ENCODE peak calls at places on chromosome 9, in five cellular contexts. C is body of pancreas, G is sigmoid colon, M is GM12865, R is MM.1S. Q is an unnamed sample.

GRCh38 chr9:108603141-108603540 is 252.6 kb downstream of the ACTL7B start:
- DNase-seq in R (no peak), M (no peak), G (no peak), C (peak; percentile 12), Q (no peak)

GRCh38 chr9:89529243-89530030 is 31.5 kb upstream of the SEMA4D start:
- DNase-seq in R (no peak), G (no peak), C (no peak), M (no peak), Q (no peak)

GRCh38 chr9:130499804-130500263 is 55.1 kb downstream of the ASS1 start:
- DNase-seq in R (no peak), C (peak; percentile 51), G (no peak), M (no peak), Q (no peak)

GRCh38 chr9:86667307-86667706 is 280.0 kb downstream of the GAS1 start:
- DNase-seq in G (no peak), M (no peak), R (no peak), C (no peak), Q (no peak)

GRCh38 chr9:124390812-124391658 is 24.2 kb downstream of the PSMB7 start:
- DNase-seq in M (no peak), G (no peak), C (no peak), R (no peak), Q (no peak)

GRCh38 chr9:128429505-128430086 is 8.9 kb downstream of the CERCAM start:
- DNase-seq in R (no peak), M (no peak), C (no peak), G (no peak), Q (no peak)

GRCh38 chr9:69237702-69238295 is 63.7 kb downstream of the TJP2 start:
- DNase-seq in G (no peak), C (no peak), R (no peak), M (no peak), Q (no peak)

GRCh38 chr9:128144239-128145181 is 4.7 kb upstream of the LCN2 start:
- DNase-seq in C (no peak), G (no peak), R (no peak), M (no peak), Q (no peak)

GRCh38 chr9:6592231-6592630 is 53.3 kb downstream of the GLDC start:
- DNase-seq in M (no peak), C (no peak), R (no peak), G (no peak), Q (no peak)

GRCh38 chr9:96061293-96061987 is 185.9 kb downstream of the ERCC6L2 start:
- DNase-seq in G (no peak), R (no peak), C (peak; percentile 56), M (peak; percentile 27), Q (no peak)

GRCh38 chr9:84277646-84278045 is 62.9 kb downstream of the SLC28A3 start:
- DNase-seq in R (no peak), G (no peak), C (no peak), M (no peak), Q (no peak)

GRCh38 chr9:110844121-110844520 is 175.5 kb downstream of the MUSK start:
- DNase-seq in G (no peak), C (no peak), M (no peak), R (no peak), Q (no peak)

GRCh38 chr9:133584559-133585476 is 24.4 kb downstream of the FAM163B start:
- DNase-seq in G (no peak), M (no peak), R (no peak), C (no peak), Q (no peak)

GRCh38 chr9:17319822-17320221 is 185.0 kb downstream of the CNTLN start:
- DNase-seq in R (no peak), C (no peak), G (no peak), M (no peak), Q (no peak)

GRCh38 chr9:125829743-125830142 is 82.6 kb downstream of the PBX3 start:
- DNase-seq in C (no peak), M (peak; percentile 70), G (no peak), R (no peak), Q (no peak)

GRCh38 chr9:72635197-72635596 is 113.8 kb downstream of the TMC1 start:
- DNase-seq in C (no peak), M (peak; percentile 88), R (peak; percentile 91), G (no peak), Q (no peak)

GRCh38 chr9:35033101-35033500 is 39.3 kb downstream of the VCP start:
- DNase-seq in R (no peak), M (no peak), G (no peak), C (no peak), Q (no peak)

GRCh38 chr9:116151966-116152381 is 1.6 kb upstream of the PAPPA start:
- DNase-seq in C (no peak), R (no peak), G (no peak), M (no peak), Q (peak; percentile 57)

GRCh38 chr9:89677696-89678393 is 73.0 kb downstream of the GADD45G start:
- DNase-seq in R (no peak), G (no peak), C (peak; percentile 63), M (no peak), Q (no peak)

GRCh38 chr9:33458444-33458843 is 11.1 kb upstream of the AQP3 start:
- DNase-seq in R (peak; percentile 41), C (no peak), M (peak; percentile 58), G (no peak), Q (peak; percentile 26)

GRCh38 chr9:83013867-83014605 is 48.9 kb downstream of the RASEF start:
- DNase-seq in M (no peak), G (no peak), C (no peak), R (no peak), Q (peak; percentile 39)

GRCh38 chr9:87292449-87293191 is 205.0 kb upstream of the DAPK1 start:
- DNase-seq in C (no peak), R (no peak), M (no peak), G (no peak), Q (no peak)

GRCh38 chr9:113558632-113559502 is 95.3 kb downstream of the RGS3 start:
- DNase-seq in G (peak; percentile 87), R (no peak), C (peak; percentile 94), M (no peak), Q (no peak)

GRCh38 chr9:131608469-131609115 is 63.3 kb downstream of the PRRT1B start:
- DNase-seq in C (peak; percentile 69), M (no peak), G (peak; percentile 93), R (no peak), Q (peak; percentile 66)

GRCh38 chr9:117459941-117460340 is 45.1 kb upstream of the ASTN2 start:
- DNase-seq in R (no peak), M (no peak), G (no peak), C (no peak), Q (no peak)

DNA sequence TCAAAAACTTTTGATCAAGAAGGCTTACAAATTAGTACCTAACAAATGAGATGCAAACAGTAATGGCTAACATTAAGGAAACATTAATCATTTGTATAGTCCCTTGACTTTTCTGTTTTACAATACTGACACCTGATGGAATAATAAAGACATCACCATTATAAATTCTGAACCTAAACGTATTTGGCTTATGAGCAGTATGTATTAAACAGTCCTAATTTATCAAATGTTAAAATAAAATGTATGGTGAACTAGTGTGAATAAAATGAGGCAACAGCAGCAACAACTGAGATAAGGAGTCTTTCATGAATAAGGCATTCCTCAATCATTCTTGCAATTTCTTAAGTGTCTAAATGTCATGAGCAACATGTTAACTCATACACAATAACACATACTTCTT is 6.0 kb downstream of the PUM3 start:
- DNase-seq in R (no peak), C (no peak), G (no peak), M (no peak), Q (no peak)
- TF ChIP-seq CTCF in R (peak; percentile 12), C (no peak), G (no peak), M (no peak), Q (peak; percentile 21)

GRCh38 chr9:112174965-112175795 is at the start of gene SUSD1:
- DNase-seq in M (peak; percentile 50), C (peak; percentile 33), G (no peak), R (no peak), Q (no peak)

GRCh38 chr9:112174223-112174964 is 703 bp downstream of the SUSD1 start:
- DNase-seq in M (peak; percentile 88), C (peak; percentile 62), R (peak; percentile 70), G (no peak), Q (no peak)

GRCh38 chr9:112175796-112176315 is 759 bp upstream of the SUSD1 start:
- DNase-seq in G (no peak), M (no peak), C (no peak), R (no peak), Q (no peak)

GRCh38 chr9:112170968-112171367 is 4.1 kb downstream of the SUSD1 start:
- DNase-seq in C (no peak), M (no peak), R (no peak), G (no peak), Q (no peak)

GRCh38 chr9:112173489-112174222 is 1.4 kb downstream of the SUSD1 start:
- DNase-seq in M (no peak), R (no peak), C (no peak), G (no peak), Q (no peak)
- H3K4me3 ChIP-seq in M (peak overlapping the region; percentile 75), R (no peak overlapping the region), C (no peak overlapping the region), G (no peak overlapping the region), Q (no peak overlapping the region)

DNA sequence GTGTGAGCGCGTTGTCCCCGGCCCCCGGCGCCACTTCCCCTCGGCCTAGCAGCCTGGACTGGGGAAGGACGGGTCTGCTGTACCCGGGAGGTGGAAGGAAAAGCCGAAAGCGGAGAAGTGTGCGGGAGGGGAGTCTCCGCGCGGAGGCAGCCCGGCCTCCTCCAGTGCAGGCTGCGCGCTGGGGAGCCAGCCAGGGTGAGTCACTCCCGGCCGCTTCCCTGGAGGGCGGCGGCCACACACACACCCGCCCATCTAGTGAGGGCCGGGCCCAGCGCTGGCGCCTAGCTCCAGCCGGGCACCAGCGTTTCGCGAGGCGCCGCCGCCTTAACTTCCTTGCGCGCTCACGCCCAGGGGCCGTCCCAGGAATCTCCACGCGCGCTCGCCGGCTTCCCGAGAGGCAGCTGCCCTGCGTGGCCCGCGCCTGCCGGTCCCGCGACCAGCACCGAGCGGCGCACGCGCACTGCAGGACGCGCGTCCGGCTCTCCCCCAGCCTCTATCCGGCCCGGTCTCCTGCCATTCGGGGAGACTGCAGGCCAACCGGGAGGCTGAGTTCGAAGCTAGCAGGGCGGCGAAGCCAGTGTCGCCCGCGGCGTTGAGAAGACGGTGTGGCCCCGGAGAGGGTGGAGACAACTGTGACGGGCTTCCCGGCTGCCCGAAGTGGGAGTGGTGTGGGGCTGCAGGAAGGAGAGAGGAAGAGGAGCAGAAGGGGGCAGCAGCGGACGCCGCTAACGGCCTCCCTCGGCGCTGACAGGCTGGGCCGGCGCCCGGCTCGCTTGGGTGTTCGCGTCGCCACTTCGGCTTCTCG is at the start of gene JAK2:
- DNase-seq in M (peak; percentile 97), G (peak; percentile 96), C (peak; percentile 87), R (peak; percentile 90), Q (peak; percentile 63)
- TF ChIP-seq CTCF in M (peak; percentile 39), G (no peak), C (peak; percentile 22), R (peak; percentile 39), Q (peak; percentile 41)

GRCh38 chr9:14992516-14992915 is 82.3 kb upstream of the FREM1 start:
- DNase-seq in C (no peak), R (no peak), G (no peak), M (no peak), Q (no peak)
- H3K4me3 ChIP-seq in C (no peak overlapping the region), R (no peak overlapping the region), G (peak overlapping the region; percentile 57), M (no peak overlapping the region), Q (peak overlapping the region; percentile 72)

GRCh38 chr9:137880160-137880975 is 2.8 kb downstream of the CACNA1B start:
- DNase-seq in C (no peak), G (no peak), M (no peak), R (no peak), Q (no peak)

GRCh38 chr9:137879566-137880150 is 2.1 kb downstream of the CACNA1B start:
- DNase-seq in C (no peak), G (no peak), M (no peak), R (no peak), Q (no peak)

GRCh38 chr9:137878957-137879555 is 1.5 kb downstream of the CACNA1B start:
- DNase-seq in R (no peak), C (no peak), M (no peak), G (no peak), Q (no peak)

GRCh38 chr9:137876781-137877386 is 698 bp upstream of the CACNA1B start:
- DNase-seq in C (no peak), G (no peak), M (no peak), R (no peak), Q (no peak)

GRCh38 chr9:137878146-137878941 is 762 bp downstream of the CACNA1B start:
- DNase-seq in G (no peak), R (no peak), C (peak; percentile 21), M (no peak), Q (peak; percentile 0)
- TF ChIP-seq CTCF in G (no peak), R (no peak), C (no peak), M (no peak), Q (no peak)